ENCODE peak calls at places on chromosomes 7 and 10, in four cellular contexts. One of them, this sample, is unnamed.

GRCh38 chr10:77493851-77494788 is 143.5 kb downstream of the KCNMA1 start:
- DNase-seq in GM12891: no peak
- DNase-seq in GM12878: no peak
- DNase-seq in K562: no peak
- DNase-seq in this sample: no peak

GRCh38 chr10:37680716-37681616 is 176.4 kb downstream of the ZNF248 start:
- DNase-seq in K562: no peak
- DNase-seq in GM12891: no peak
- DNase-seq in GM12878: no peak
- DNase-seq in this sample: no peak

GRCh38 chr10:35079763-35080162 is 10.4 kb downstream of the CUL2 start:
- DNase-seq in GM12891: no peak
- DNase-seq in K562: no peak
- DNase-seq in GM12878: no peak
- DNase-seq in this sample: no peak

GRCh38 chr7:69825031-69825681 is 226.9 kb downstream of the AUTS2 start:
- DNase-seq in GM12891: no peak
- DNase-seq in GM12878: no peak
- DNase-seq in K562: no peak
- DNase-seq in this sample: no peak

GRCh38 chr7:30027065-30027456 is 559 bp upstream of the FKBP14 start:
- DNase-seq in GM12878: peak; percentile 51
- DNase-seq in K562: no peak
- DNase-seq in GM12891: no peak
- DNase-seq in this sample: no peak

GRCh38 chr10:96513686-96514551 is at the start of gene TLL2:
- DNase-seq in K562: peak; percentile 82
- DNase-seq in GM12891: peak; percentile 78
- DNase-seq in GM12878: no peak
- DNase-seq in this sample: peak; percentile 74

GRCh38 chr7:932651-932975 is 21.9 kb downstream of the ADAP1 start:
- DNase-seq in GM12878: no peak
- DNase-seq in K562: no peak
- DNase-seq in GM12891: no peak
- DNase-seq in this sample: no peak

GRCh38 chr10:101022967-101023705 is 7.8 kb downstream of the PDZD7 start:
- DNase-seq in GM12878: no peak
- DNase-seq in K562: no peak
- DNase-seq in GM12891: no peak
- DNase-seq in this sample: no peak

GRCh38 chr10:1400129-1400865 is 337.0 kb downstream of the ADARB2 start:
- DNase-seq in GM12878: no peak
- DNase-seq in K562: no peak
- DNase-seq in GM12891: no peak
- DNase-seq in this sample: no peak

GRCh38 chr7:81662531-81662930 is 107.3 kb downstream of the HGF start:
- DNase-seq in GM12891: no peak
- DNase-seq in K562: no peak
- DNase-seq in GM12878: no peak
- DNase-seq in this sample: no peak

GRCh38 chr7:7177044-7177517 is 5.3 kb upstream of the C1GALT1 start:
- DNase-seq in K562: no peak
- DNase-seq in GM12891: no peak
- DNase-seq in GM12878: no peak
- DNase-seq in this sample: no peak

GRCh38 chr7:41237956-41238355 is 464.9 kb downstream of the INHBA start:
- DNase-seq in GM12878: no peak
- DNase-seq in K562: no peak
- DNase-seq in GM12891: no peak
- DNase-seq in this sample: no peak

GRCh38 chr7:85719981-85720963 is 533.4 kb upstream of the SEMA3D start:
- DNase-seq in GM12891: no peak
- DNase-seq in K562: no peak
- DNase-seq in GM12878: no peak
- DNase-seq in this sample: peak; percentile 30

GRCh38 chr7:69739906-69740545 is 141.8 kb downstream of the AUTS2 start:
- DNase-seq in K562: no peak
- DNase-seq in GM12891: no peak
- DNase-seq in GM12878: peak; percentile 81
- DNase-seq in this sample: no peak

GRCh38 chr10:78899996-78900714 is 168.6 kb upstream of the ZMIZ1 start:
- DNase-seq in GM12878: no peak
- DNase-seq in K562: no peak
- DNase-seq in GM12891: no peak
- DNase-seq in this sample: no peak

GRCh38 chr10:27724287-27724686 is 21.3 kb downstream of the MKX start:
- DNase-seq in K562: no peak
- DNase-seq in GM12878: no peak
- DNase-seq in GM12891: no peak
- DNase-seq in this sample: no peak

GRCh38 chr7:48089415-48089975 is 430 bp downstream of the UPP1 start:
- DNase-seq in GM12891: peak; percentile 33
- DNase-seq in K562: peak; percentile 41
- DNase-seq in GM12878: no peak
- DNase-seq in this sample: no peak

GRCh38 chr7:36129048-36129534 is 24.0 kb upstream of the EEPD1 start:
- DNase-seq in GM12878: no peak
- DNase-seq in GM12891: no peak
- DNase-seq in K562: no peak
- DNase-seq in this sample: no peak

GRCh38 chr7:39703143-39703542 is 79.8 kb downstream of the RALA start:
- DNase-seq in K562: peak; percentile 20
- DNase-seq in GM12891: no peak
- DNase-seq in GM12878: no peak
- DNase-seq in this sample: no peak

GRCh38 chr10:26870766-26871165 is 10.0 kb upstream of the ABI1 start:
- DNase-seq in GM12891: no peak
- DNase-seq in GM12878: no peak
- DNase-seq in K562: no peak
- DNase-seq in this sample: no peak

GRCh38 chr10:103476046-103476768 is 2.8 kb downstream of the CALHM3 start:
- DNase-seq in GM12891: peak; percentile 55
- DNase-seq in K562: peak; percentile 36
- DNase-seq in GM12878: no peak
- DNase-seq in this sample: no peak

GRCh38 chr10:91088300-91089140 is 131.9 kb upstream of the PCGF5 start:
- DNase-seq in GM12878: no peak
- DNase-seq in GM12891: no peak
- DNase-seq in K562: no peak
- DNase-seq in this sample: no peak

DNA sequence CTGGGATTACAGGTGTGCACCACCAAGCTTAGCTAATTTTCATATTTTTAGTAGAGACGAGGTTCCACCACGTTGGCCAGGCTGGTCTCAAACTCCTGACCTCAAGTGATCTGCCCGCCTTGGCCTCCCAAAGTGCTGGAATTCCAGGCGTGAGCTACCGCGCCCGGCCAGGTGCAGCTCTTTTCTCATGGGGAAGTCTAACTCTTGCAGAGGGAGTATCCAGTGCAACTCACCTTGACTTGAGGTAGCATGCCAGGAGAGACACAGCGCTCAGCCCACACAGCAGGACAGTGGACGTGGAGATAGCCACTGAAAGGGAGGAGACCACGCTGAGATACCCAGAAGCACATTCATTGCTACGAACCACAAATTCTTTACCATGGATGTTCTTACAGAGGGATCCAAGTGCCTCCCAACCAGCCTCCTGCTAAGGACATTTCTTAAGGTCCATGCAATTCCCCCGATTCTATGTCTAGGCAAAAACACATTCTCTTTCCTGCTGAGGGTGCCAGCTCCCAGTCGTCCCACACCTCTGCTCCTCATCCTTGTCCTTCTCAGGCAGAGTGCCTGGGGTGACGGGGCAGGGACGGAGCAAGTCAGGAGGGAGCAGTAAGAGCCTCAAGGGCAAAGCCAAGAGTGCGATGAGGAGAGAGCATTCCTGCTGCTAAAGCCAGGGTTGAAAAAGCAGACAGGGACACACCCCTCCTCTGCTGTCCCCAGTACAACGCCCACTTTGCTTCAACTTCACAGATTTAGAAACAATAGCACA is 21.0 kb downstream of the IL15RA start:
- DNase-seq in GM12891: no peak
- DNase-seq in K562: no peak
- DNase-seq in GM12878: no peak
- DNase-seq in this sample: no peak
- TF ChIP-seq SPI1 in GM12891: no peak
- TF ChIP-seq SPI1 in K562: no peak
- TF ChIP-seq SPI1 in GM12878: no peak
- TF ChIP-seq SPI1 in this sample: no peak

GRCh38 chr7:89839329-89839728 is 314.9 kb upstream of the STEAP1 start:
- DNase-seq in GM12891: no peak
- DNase-seq in K562: no peak
- DNase-seq in GM12878: no peak
- DNase-seq in this sample: no peak

GRCh38 chr7:89837515-89837914 is 316.8 kb upstream of the STEAP1 start:
- DNase-seq in K562: no peak
- DNase-seq in GM12878: no peak
- DNase-seq in GM12891: no peak
- DNase-seq in this sample: no peak
- TF ChIP-seq SPI1 in K562: no peak
- TF ChIP-seq SPI1 in GM12878: no peak
- TF ChIP-seq SPI1 in GM12891: no peak
- TF ChIP-seq SPI1 in this sample: no peak

DNA sequence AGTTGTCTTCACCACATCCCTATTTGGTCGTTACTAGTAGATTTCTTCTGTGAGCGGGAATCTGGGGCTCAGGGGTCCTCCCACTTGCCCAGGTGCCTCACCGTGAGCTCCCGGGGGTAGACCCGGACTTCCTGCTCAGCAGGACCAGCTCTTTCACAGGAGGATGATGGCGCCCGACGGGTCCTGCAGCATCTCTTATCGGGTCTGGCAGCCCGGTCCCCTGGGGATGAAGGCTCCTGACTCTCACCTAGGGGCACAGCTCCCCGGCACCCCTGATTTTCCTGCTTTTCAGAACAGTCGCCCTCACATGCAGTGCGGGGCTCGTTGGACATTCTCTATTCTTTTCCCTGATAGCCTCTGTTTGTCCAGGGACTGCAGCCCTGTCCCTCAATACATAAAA is 33.0 kb upstream of the SHH start:
- DNase-seq in GM12891: no peak
- DNase-seq in K562: no peak
- DNase-seq in GM12878: no peak
- DNase-seq in this sample: no peak
- TF ChIP-seq SPI1 in GM12891: no peak
- TF ChIP-seq SPI1 in K562: no peak
- TF ChIP-seq SPI1 in GM12878: no peak
- TF ChIP-seq SPI1 in this sample: no peak

GRCh38 chr7:90582164-90582563 is 14.0 kb upstream of the CDK14 start:
- DNase-seq in GM12878: no peak
- DNase-seq in GM12891: no peak
- DNase-seq in K562: no peak
- DNase-seq in this sample: peak; percentile 25
- TF ChIP-seq SPI1 in GM12878: no peak
- TF ChIP-seq SPI1 in GM12891: no peak
- TF ChIP-seq SPI1 in K562: no peak
- TF ChIP-seq SPI1 in this sample: no peak

DNA sequence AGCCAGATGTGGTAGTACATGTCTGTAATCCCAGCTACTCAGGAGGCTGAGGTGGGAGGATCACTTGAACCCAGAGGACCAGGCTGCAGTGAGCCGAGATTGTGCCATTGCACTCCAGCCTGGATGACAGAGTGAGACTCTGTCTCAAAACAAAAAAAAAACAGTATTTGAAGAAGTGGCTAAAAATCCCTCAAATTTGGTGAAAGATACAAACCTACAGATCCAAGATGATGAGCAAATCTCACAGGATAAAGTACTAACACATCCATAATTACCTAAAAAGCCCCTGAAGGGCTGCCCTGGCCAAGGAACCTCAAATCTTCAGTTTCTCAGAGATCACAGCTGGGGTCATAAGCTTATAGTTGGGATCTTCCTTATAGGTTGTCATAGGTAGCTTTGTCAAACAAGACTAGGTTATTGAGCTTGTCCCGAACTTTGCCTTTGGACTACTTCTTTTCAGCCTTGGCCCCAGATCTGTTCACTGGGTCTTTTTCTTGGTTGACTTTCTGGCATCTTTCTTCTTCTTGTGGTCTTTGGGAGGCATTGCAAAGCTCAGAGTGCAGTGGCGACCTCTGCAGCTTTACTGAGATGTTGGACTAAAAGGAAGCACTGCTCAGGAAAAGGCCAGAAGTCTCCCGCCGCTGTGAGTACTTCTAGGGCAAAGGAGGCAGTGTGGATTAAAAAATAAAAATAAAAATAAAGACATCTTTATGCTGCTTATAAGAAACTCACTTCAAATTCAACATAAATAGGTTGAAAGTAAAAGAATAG is 28.6 kb upstream of the SAR1A start:
- DNase-seq in K562: no peak
- DNase-seq in GM12891: no peak
- DNase-seq in GM12878: no peak
- DNase-seq in this sample: no peak
- TF ChIP-seq SPI1 in K562: no peak
- TF ChIP-seq SPI1 in GM12891: no peak
- TF ChIP-seq SPI1 in GM12878: no peak
- TF ChIP-seq SPI1 in this sample: no peak

DNA sequence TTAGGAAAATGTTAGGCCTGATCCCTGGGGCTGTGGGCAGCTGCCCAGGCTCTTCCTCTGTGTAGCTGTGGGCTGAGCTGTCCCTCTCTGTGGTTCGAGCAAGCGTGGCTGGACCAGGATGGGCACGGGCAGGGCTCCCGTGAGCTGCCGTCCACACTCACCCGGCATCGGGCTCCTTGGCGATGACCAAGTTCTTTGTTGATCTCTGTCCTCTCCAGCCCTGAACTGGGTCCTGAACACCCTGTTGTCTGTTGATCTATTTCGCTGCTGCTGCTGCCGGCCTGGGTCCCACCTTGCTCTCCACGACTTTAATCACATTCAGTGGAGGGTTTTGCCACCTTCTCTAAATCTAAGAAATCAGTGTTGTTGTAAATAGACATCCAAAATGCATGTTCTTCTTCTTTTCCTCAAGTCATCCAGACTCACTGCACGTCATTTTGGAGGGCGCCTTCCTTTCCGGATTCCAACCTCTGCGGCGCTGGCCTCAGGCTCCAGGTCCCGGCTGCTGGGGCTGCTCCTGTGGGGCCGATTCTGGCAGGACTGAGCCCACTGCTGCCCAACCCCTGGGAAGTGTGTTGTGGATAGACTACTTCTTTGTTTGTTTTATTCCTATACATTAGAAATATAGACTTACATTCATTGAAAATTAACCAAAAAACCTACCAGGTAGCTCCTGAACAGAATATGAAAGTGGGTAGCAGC is 100.6 kb downstream of the DYNC2I1 start:
- DNase-seq in K562: no peak
- DNase-seq in GM12878: no peak
- DNase-seq in GM12891: no peak
- DNase-seq in this sample: no peak
- TF ChIP-seq SPI1 in K562: no peak
- TF ChIP-seq SPI1 in GM12878: no peak
- TF ChIP-seq SPI1 in GM12891: no peak
- TF ChIP-seq SPI1 in this sample: no peak

GRCh38 chr7:42238709-42239395 is 1.8 kb upstream of the GLI3 start:
- DNase-seq in K562: no peak
- DNase-seq in GM12891: no peak
- DNase-seq in GM12878: no peak
- DNase-seq in this sample: no peak
- TF ChIP-seq SPI1 in K562: no peak
- TF ChIP-seq SPI1 in GM12891: no peak
- TF ChIP-seq SPI1 in GM12878: no peak
- TF ChIP-seq SPI1 in this sample: no peak